ENCODE peak calls at places on chromosomes 16 and 17, in ten cellular contexts. O is cardiac muscle cell; P is Peyer's patch; K is NCI-H526 treated with DMSO at 0.1 percent for 48 hours; M is endothelial cell; E is activated CD4-positive, alpha-beta T cell treated with anti-CD3 and anti-CD28 coated beads, Interleukin-2, amount 50 U/mL, for 1 hour; B is stimulated activated CD4-positive, alpha-beta T cell treated with anti-CD3 and anti-CD28 coated beads, Interleukin-4, amount 100 ng/mL, for 1 hour; Q is KG1; L is activated T-helper 9 cell treated with anti-CD3 and anti-CD28 coated beads, Interleukin-2, amount 50 U/mL, for 16 hours; A is AG10803. I is an unnamed sample.

GRCh38 chr16:13892301-13892700 is 27.7 kb upstream of the ERCC4 start:
- DNase-seq in E (no peak), B (no peak), A (no peak), P (no peak), K (no peak), L (no peak), O (no peak), M (no peak), Q (no peak), I (no peak)

GRCh38 chr17:50423553-50424159 is 2.4 kb upstream of the ACSF2 start:
- DNase-seq in Q (no peak), O (peak; percentile 94), B (no peak), L (no peak), P (no peak), E (no peak), K (no peak), A (peak; percentile 93), M (no peak), I (no peak)

GRCh38 chr17:43416998-43417891 is 18.5 kb downstream of the ARL4D start:
- DNase-seq in L (no peak), O (peak; percentile 77), Q (no peak), E (no peak), B (no peak), K (no peak), P (peak; percentile 56), M (no peak), A (peak; percentile 77), I (no peak)

GRCh38 chr17:83174859-83175550 is 95.6 kb downstream of the METRNL start:
- DNase-seq in A (peak; percentile 44), P (no peak), Q (no peak), L (no peak), B (no peak), O (no peak), M (no peak), E (no peak), K (no peak), I (no peak)

GRCh38 chr17:82734987-82735866 is at the start of gene FN3K:
- DNase-seq in B (peak; percentile 33), K (peak; percentile 45), O (peak; percentile 79), M (peak; percentile 66), L (no peak), P (peak; percentile 80), E (peak; percentile 28), Q (no peak), A (peak; percentile 42), I (peak; percentile 69)

GRCh38 chr16:68420366-68420765 is 27.9 kb downstream of the SMPD3 start:
- DNase-seq in A (no peak), E (no peak), M (no peak), P (no peak), O (no peak), K (no peak), L (no peak), B (no peak), Q (no peak), I (no peak)

GRCh38 chr17:80339118-80339517 is 75.8 kb upstream of the ENDOV start:
- DNase-seq in B (no peak), A (no peak), P (peak; percentile 77), E (no peak), O (no peak), K (no peak), M (no peak), L (no peak), Q (no peak), I (no peak)

GRCh38 chr17:82177761-82178498 is 34.7 kb downstream of the CCDC57 start:
- DNase-seq in O (no peak), P (no peak), B (no peak), E (no peak), K (no peak), L (no peak), A (no peak), M (no peak), Q (no peak), I (no peak)

GRCh38 chr17:1830288-1830687 is 483 bp downstream of the RPA1 start:
- DNase-seq in M (no peak), O (peak; percentile 4), E (peak; percentile 7), L (no peak), Q (no peak), A (no peak), K (peak; percentile 1), B (peak; percentile 8), P (no peak), I (peak; percentile 26)

GRCh38 chr17:28379814-28380571 is 8.5 kb downstream of the SARM1 start:
- DNase-seq in K (no peak), Q (no peak), L (no peak), E (no peak), P (peak; percentile 2), M (peak; percentile 38), O (peak; percentile 88), B (no peak), A (peak; percentile 50), I (no peak)

GRCh38 chr17:67999291-67999911 is 3.1 kb upstream of the C17orf58 start:
- DNase-seq in A (peak; percentile 22), M (no peak), Q (no peak), P (no peak), O (no peak), B (no peak), E (no peak), L (no peak), K (no peak), I (no peak)

GRCh38 chr17:77535892-77536291 is 395.1 kb downstream of the SEC14L1 start:
- DNase-seq in E (no peak), O (no peak), L (no peak), A (no peak), Q (no peak), M (no peak), P (no peak), B (no peak), K (no peak), I (no peak)

I was measured in neuronal stem cell.